ENCODE peak calls at places on chromosomes 12 and 14, in five cellular contexts. D is neural progenitor cell, S is endothelial cell of umbilical vein, G is K562, V is astrocyte. W is an unnamed sample. For H3K79me2, the result is how much of the 10 kb centered on the place peaks cover.

GRCh38 chr12:115871714-115872113 is 405.8 kb downstream of the MED13L start:
- DNase-seq in V (peak), D (peak), S (no peak), G (peak), W (peak)

GRCh38 chr12:106147956-106148355 is 9.2 kb upstream of the NUAK1 start:
- DNase-seq in D (no peak), S (no peak), V (no peak), G (no peak), W (no peak)

GRCh38 chr14:79318371-79318770 is 892.9 kb downstream of the DIO2 start:
- DNase-seq in D (no peak), V (peak), S (no peak), G (no peak), W (no peak)

GRCh38 chr14:35236806-35237205 is 55.4 kb upstream of the PSMA6 start:
- DNase-seq in G (no peak), S (no peak), V (no peak), D (no peak), W (no peak)

GRCh38 chr14:34029921-34030334 is 79.1 kb upstream of the EGLN3 start:
- DNase-seq in D (peak), S (no peak), G (peak), V (peak), W (peak)

GRCh38 chr12:113881588-113881987 is 84.5 kb downstream of the RBM19 start:
- DNase-seq in S (no peak), G (no peak), D (no peak), V (no peak), W (no peak)

GRCh38 chr12:112839386-112839972 is 47.9 kb downstream of the RPH3A start:
- DNase-seq in V (peak), G (no peak), D (no peak), S (peak), W (peak)

GRCh38 chr12:104750061-104750460 is 208.0 kb downstream of the SLC41A2 start:
- DNase-seq in G (peak), S (no peak), V (peak), D (no peak), W (no peak)

GRCh38 chr12:104407922-104408321 is 48.8 kb upstream of the CHST11 start:
- DNase-seq in G (no peak), S (no peak), V (no peak), D (no peak), W (no peak)

GRCh38 chr14:35202195-35202594 is 79.8 kb downstream of the PRORP start:
- DNase-seq in D (no peak), G (no peak), S (no peak), V (no peak), W (no peak)

GRCh38 chr12:38159092-38159551 is 157.5 kb upstream of the ALG10B start:
- DNase-seq in V (no peak), S (no peak), G (no peak), D (no peak), W (no peak)

GRCh38 chr12:120500577-120500976 is 4.7 kb downstream of the DYNLL1 start:
- DNase-seq in S (peak), D (no peak), V (no peak), G (no peak), W (no peak)

GRCh38 chr14:20904393-20905029 is 13.3 kb downstream of the RNASE3 start:
- DNase-seq in V (no peak), G (peak), S (no peak), D (peak), W (no peak)

GRCh38 chr12:132162508-132163031 is 18.3 kb downstream of the NOC4L start:
- DNase-seq in S (no peak), D (no peak), V (peak), G (no peak), W (no peak)

GRCh38 chr14:70018713-70019201 is 139.5 kb downstream of the SMOC1 start:
- DNase-seq in V (no peak), S (no peak), G (no peak), D (no peak), W (no peak)

GRCh38 chr12:92928431-92928961 is 599 bp downstream of the EEA1 start:
- DNase-seq in V (no peak), D (no peak), S (peak), G (peak), W (peak)

GRCh38 chr14:77520626-77521025 is 22.0 kb upstream of the ISM2 start:
- DNase-seq in D (no peak), G (no peak), S (no peak), V (no peak), W (no peak)

GRCh38 chr12:125140239-125140917 is 75.1 kb downstream of the AACS start:
- DNase-seq in S (no peak), D (peak), G (no peak), V (peak), W (no peak)

GRCh38 chr12:11545438-11546330 is 103.8 kb upstream of the ETV6 start:
- DNase-seq in G (no peak), V (no peak), D (no peak), S (peak), W (no peak)

GRCh38 chr14:99838555-99839193 is 45.5 kb downstream of the EML1 start:
- DNase-seq in S (no peak), G (no peak), D (peak), V (peak), W (peak)

GRCh38 chr14:103015426-103015825 is 41.9 kb downstream of the CDC42BPB start:
- DNase-seq in D (no peak), G (no peak), V (no peak), S (peak), W (no peak)

GRCh38 chr12:55965240-55965639 is 602 bp downstream of the PMEL start:
- DNase-seq in D (peak), G (no peak), V (no peak), S (no peak), W (no peak)

GRCh38 chr12:113174461-113175384 is 10.6 kb downstream of the DDX54 start:
- DNase-seq in S (peak), G (peak), V (no peak), D (peak), W (peak)

GRCh38 chr14:54711812-54712211 is 144.9 kb downstream of the SAMD4A start:
- DNase-seq in G (no peak), V (no peak), S (no peak), D (no peak), W (no peak)

GRCh38 chr12:12461281-12461922 is 101.3 kb downstream of the DUSP16 start:
- DNase-seq in S (no peak), V (no peak), D (no peak), G (no peak), W (no peak)

GRCh38 chr14:50620341-50620740 is 47.8 kb downstream of the SAV1 start:
- DNase-seq in S (peak), D (no peak), G (no peak), V (peak), W (no peak)

GRCh38 chr12:47770086-47770726 is 2.8 kb upstream of the SLC48A1 start:
- DNase-seq in D (no peak), S (no peak), V (no peak), G (no peak), W (peak)

GRCh38 chr12:47771304-47771703 is 1.7 kb upstream of the SLC48A1 start:
- DNase-seq in V (no peak), D (no peak), S (no peak), G (no peak), W (no peak)

GRCh38 chr12:47767197-47767724 is 5.8 kb upstream of the SLC48A1 start:
- DNase-seq in D (peak), V (no peak), S (peak), G (peak), W (peak)

GRCh38 chr12:47768323-47768811 is 4.7 kb upstream of the SLC48A1 start:
- DNase-seq in G (peak), V (peak), D (peak), S (no peak), W (no peak)

GRCh38 chr12:47769234-47770085 is 3.6 kb upstream of the SLC48A1 start:
- DNase-seq in S (no peak), G (no peak), V (no peak), D (no peak), W (no peak)
- H3K4me2 ChIP-seq in S (no peak), G (no peak), V (no peak), D (no peak), W (no peak)

GRCh38 chr12:52204095-52204930 is 12.5 kb upstream of the KRT80 start:
- DNase-seq in G (no peak), D (no peak), V (peak), S (no peak), W (no peak)
- TF ChIP-seq EZH2 in G (no peak), D (no peak), V (no peak), S (no peak), W (no peak)

DNA sequence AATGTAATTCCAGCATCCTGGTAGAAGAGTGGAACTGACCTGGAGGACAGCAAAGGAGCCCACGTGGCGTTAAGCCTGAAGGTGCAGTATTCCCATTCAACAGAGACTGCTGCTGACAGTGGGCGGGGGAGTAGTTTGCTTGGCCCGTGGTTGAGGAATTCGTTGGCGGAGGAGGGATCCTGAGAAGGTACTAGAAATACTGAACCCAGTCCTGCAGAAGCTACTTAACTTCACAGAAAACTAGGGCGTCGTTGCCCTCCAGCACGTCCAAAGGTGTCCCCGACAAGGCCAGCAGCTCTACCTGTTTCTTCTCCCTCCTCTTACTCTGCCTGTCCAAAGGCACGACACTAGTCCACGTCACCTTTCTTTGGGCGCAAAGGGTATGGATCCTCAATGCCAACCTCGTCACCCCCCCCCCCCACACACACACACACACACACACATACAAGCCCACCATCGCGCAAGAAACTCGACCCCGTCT is 303 bp downstream of the PUS7L start:
- DNase-seq in D (peak), S (no peak), G (peak), V (peak), W (peak)
- H3K79me2 ChIP-seq in D (under half), S (under half), G (half or more), V (under half), W (under half)

DNA sequence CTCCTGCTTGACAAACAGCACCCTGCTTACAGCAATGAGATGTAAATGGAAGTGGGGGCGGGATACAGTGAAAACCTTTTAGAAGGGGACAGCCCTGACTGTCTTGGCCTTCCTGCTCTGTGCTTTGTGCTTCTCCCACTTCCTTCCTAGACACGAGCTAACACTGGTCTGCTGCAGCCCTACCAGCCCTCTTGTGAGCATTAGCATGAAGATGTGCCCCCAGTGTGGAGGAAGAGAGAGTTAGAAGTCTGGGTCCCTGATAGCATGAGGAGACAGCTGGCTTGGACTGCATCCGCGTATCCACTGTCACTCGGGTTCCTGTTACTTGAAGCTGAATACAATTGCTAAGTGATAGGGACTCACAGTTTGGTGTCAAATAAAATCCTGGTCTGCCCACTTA is 248.0 kb upstream of the SOX5 start:
- DNase-seq in V (no peak), G (no peak), D (peak), S (peak), W (no peak)
- H3K4me2 ChIP-seq in V (peak), G (no peak), D (no peak), S (no peak), W (no peak)

GRCh38 chr12:48016373-48017020 is 12.2 kb upstream of the COL2A1 start:
- DNase-seq in G (no peak), V (no peak), D (no peak), S (peak), W (no peak)
- TF ChIP-seq EZH2 in G (no peak), V (no peak), D (no peak), S (no peak), W (no peak)

DNA sequence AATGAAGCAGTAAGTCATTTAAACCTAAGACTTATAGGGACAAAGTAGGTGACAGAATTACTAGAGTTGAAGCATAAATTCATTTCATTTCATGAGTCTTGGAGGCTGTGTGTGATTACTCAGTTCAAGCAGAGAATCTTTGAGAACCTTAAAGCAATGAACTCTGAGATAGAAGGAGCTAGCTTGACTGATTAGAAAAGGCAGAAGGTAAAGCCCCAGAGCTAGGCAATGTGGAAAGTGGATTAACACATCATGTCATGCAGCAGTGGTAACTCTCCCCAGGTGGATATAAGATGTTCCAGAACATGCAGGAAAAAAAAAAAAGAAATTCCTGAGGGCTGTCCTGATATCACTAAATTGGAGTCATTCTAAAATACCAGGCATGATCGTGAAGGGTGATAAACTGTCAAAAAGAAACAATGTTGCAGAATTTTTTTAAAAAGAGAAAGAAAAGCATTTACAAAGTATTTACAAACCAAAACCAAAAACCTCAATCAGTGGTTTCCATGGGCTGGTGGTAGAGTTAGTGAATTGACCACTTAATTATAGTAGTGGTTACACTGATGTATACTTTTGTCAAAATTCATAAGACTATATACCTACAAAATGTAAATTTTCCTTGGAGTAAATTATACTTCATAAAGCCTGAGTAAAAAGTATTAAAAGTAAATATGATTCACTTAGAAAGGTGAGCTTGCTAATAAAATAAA is 12.7 kb upstream of the SLC16A7 start:
- DNase-seq in D (no peak), V (no peak), G (no peak), S (no peak), W (no peak)
- H3K79me2 ChIP-seq in D (under half), V (under half), G (under half), S (under half), W (under half)